ENCODE peak calls at places on chromosomes 11 and 22, in four cellular contexts. One of them, this sample, is unnamed.

GRCh38 chr22:30235687-30236170 is 10.8 kb downstream of the LIF start:
- DNase-seq in CD8-positive, alpha-beta memory T cell: no peak
- DNase-seq in SW480: peak; percentile 89
- DNase-seq in CD8-positive, alpha-beta T cell: no peak
- DNase-seq in this sample: peak; percentile 90

GRCh38 chr11:12219732-12220131 is 109.3 kb downstream of the MICAL2 start:
- DNase-seq in SW480: no peak
- DNase-seq in CD8-positive, alpha-beta memory T cell: no peak
- DNase-seq in CD8-positive, alpha-beta T cell: no peak
- DNase-seq in this sample: no peak

GRCh38 chr11:72673943-72674828 is at the start of gene PDE2A:
- DNase-seq in CD8-positive, alpha-beta memory T cell: no peak
- DNase-seq in CD8-positive, alpha-beta T cell: no peak
- DNase-seq in SW480: no peak
- DNase-seq in this sample: no peak

GRCh38 chr22:39024923-39025322 is 4.0 kb downstream of the APOBEC3D start:
- DNase-seq in SW480: no peak
- DNase-seq in CD8-positive, alpha-beta T cell: no peak
- DNase-seq in CD8-positive, alpha-beta memory T cell: peak; percentile 38
- DNase-seq in this sample: no peak

GRCh38 chr22:42883121-42883520 is 26.0 kb upstream of the ARFGAP3 start:
- DNase-seq in SW480: no peak
- DNase-seq in CD8-positive, alpha-beta memory T cell: no peak
- DNase-seq in CD8-positive, alpha-beta T cell: no peak
- DNase-seq in this sample: no peak

GRCh38 chr11:88208742-88209141 is 33.5 kb upstream of the RAB38 start:
- DNase-seq in CD8-positive, alpha-beta memory T cell: no peak
- DNase-seq in SW480: no peak
- DNase-seq in CD8-positive, alpha-beta T cell: no peak
- DNase-seq in this sample: no peak

GRCh38 chr11:31050061-31050790 is 319.3 kb downstream of the DCDC1 start:
- DNase-seq in SW480: no peak
- DNase-seq in CD8-positive, alpha-beta T cell: no peak
- DNase-seq in CD8-positive, alpha-beta memory T cell: no peak
- DNase-seq in this sample: no peak

GRCh38 chr11:94602430-94603372 is 35.5 kb downstream of the PIWIL4 start:
- DNase-seq in SW480: peak; percentile 86
- DNase-seq in CD8-positive, alpha-beta T cell: peak; percentile 26
- DNase-seq in CD8-positive, alpha-beta memory T cell: no peak
- DNase-seq in this sample: peak; percentile 45

GRCh38 chr11:112343368-112344039 is 82.8 kb upstream of the PLET1 start:
- DNase-seq in CD8-positive, alpha-beta T cell: no peak
- DNase-seq in SW480: no peak
- DNase-seq in CD8-positive, alpha-beta memory T cell: no peak
- DNase-seq in this sample: no peak

GRCh38 chr11:134592391-134592990 is 180.4 kb upstream of the B3GAT1 start:
- DNase-seq in SW480: peak; percentile 50
- DNase-seq in CD8-positive, alpha-beta memory T cell: no peak
- DNase-seq in CD8-positive, alpha-beta T cell: peak; percentile 58
- DNase-seq in this sample: no peak

GRCh38 chr11:123382555-123383074 is 47.5 kb upstream of the GRAMD1B start:
- DNase-seq in CD8-positive, alpha-beta T cell: no peak
- DNase-seq in SW480: no peak
- DNase-seq in CD8-positive, alpha-beta memory T cell: no peak
- DNase-seq in this sample: no peak

GRCh38 chr11:124075841-124076571 is 34.9 kb upstream of the OR10G7 start:
- DNase-seq in CD8-positive, alpha-beta memory T cell: no peak
- DNase-seq in CD8-positive, alpha-beta T cell: no peak
- DNase-seq in SW480: peak; percentile 7
- DNase-seq in this sample: no peak

GRCh38 chr11:8250981-8251620 is 12.6 kb downstream of the LMO1 start:
- DNase-seq in CD8-positive, alpha-beta memory T cell: no peak
- DNase-seq in CD8-positive, alpha-beta T cell: no peak
- DNase-seq in SW480: no peak
- DNase-seq in this sample: no peak